ENCODE peak calls at places on chromosomes 5 and 9, in eight cellular contexts. A is progenitor cell of endocrine pancreas, Q is pancreas, Y is foreskin fibroblast, T is IMR-90, O is psoas muscle, N is lung, K is MCF 10A. L is an unnamed sample.

GRCh38 chr5:73482383-73483193 is 15.7 kb upstream of the BTF3 start:
- DNase-seq in A (no peak), Q (no peak), Y (peak; percentile 62), T (peak; percentile 86), O (no peak), N (no peak), K (no peak), L (no peak)

GRCh38 chr5:149113669-149114068 is 27.6 kb upstream of the ABLIM3 start:
- DNase-seq in A (no peak), Q (no peak), Y (peak; percentile 76), T (peak; percentile 84), O (no peak), N (no peak), K (peak; percentile 89), L (no peak)

GRCh38 chr9:95627802-95628201 is 111.0 kb upstream of the PTCH1 start:
- DNase-seq in A (no peak), Q (no peak), Y (no peak), T (no peak), O (no peak), N (no peak), K (peak; percentile 12), L (no peak)

GRCh38 chr5:16025681-16026080 is 153.9 kb downstream of the MARCHF11 start:
- DNase-seq in A (no peak), Q (no peak), Y (no peak), T (no peak), O (no peak), N (no peak), K (no peak), L (no peak)

GRCh38 chr5:73499756-73500155 is 1.5 kb downstream of the BTF3 start:
- DNase-seq in A (no peak), Q (no peak), Y (no peak), T (no peak), O (no peak), N (no peak), K (no peak), L (no peak)

GRCh38 chr9:114232091-114232440 is 76.7 kb downstream of the COL27A1 start:
- DNase-seq in A (no peak), Q (no peak), Y (no peak), T (no peak), O (no peak), N (no peak), K (no peak), L (no peak)

GRCh38 chr9:78879324-78880100 is 582.6 kb downstream of the PSAT1 start:
- DNase-seq in A (no peak), Q (no peak), Y (no peak), T (no peak), O (no peak), N (no peak), K (no peak), L (no peak)

GRCh38 chr9:91207481-91207888 is 154.2 kb downstream of the AUH start:
- DNase-seq in A (no peak), Q (no peak), Y (peak; percentile 57), T (peak; percentile 88), O (no peak), N (no peak), K (no peak), L (no peak)

GRCh38 chr5:168683247-168683926 is 104.2 kb upstream of the PANK3 start:
- DNase-seq in A (no peak), Q (no peak), Y (no peak), T (no peak), O (no peak), N (no peak), K (no peak), L (no peak)

GRCh38 chr5:159805021-159805420 is 111.3 kb upstream of the ADRA1B start:
- DNase-seq in A (no peak), Q (peak; percentile 36), Y (no peak), T (no peak), O (peak; percentile 26), N (no peak), K (no peak), L (no peak)

GRCh38 chr9:10678790-10679189 is 66.0 kb upstream of the PTPRD start:
- DNase-seq in A (no peak), Q (no peak), Y (no peak), T (peak; percentile 4), O (no peak), N (no peak), K (peak; percentile 52), L (no peak)

GRCh38 chr5:54243483-54244080 is 66.8 kb downstream of the ARL15 start:
- DNase-seq in A (peak; percentile 12), Q (no peak), Y (peak; percentile 26), T (peak; percentile 47), O (no peak), N (no peak), K (peak; percentile 57), L (peak; percentile 32)

GRCh38 chr5:72328172-72328571 is 8.0 kb downstream of the PTCD2 start:
- DNase-seq in A (no peak), Q (no peak), Y (peak; percentile 39), T (peak; percentile 21), O (peak; percentile 64), N (no peak), K (peak; percentile 89), L (peak; percentile 77)

GRCh38 chr5:142746532-142746931 is 23.6 kb upstream of the ARHGAP26 start:
- DNase-seq in A (no peak), Q (no peak), Y (no peak), T (no peak), O (no peak), N (no peak), K (no peak), L (no peak)

GRCh38 chr5:142748132-142748531 is 22.0 kb upstream of the ARHGAP26 start:
- DNase-seq in A (no peak), Q (no peak), Y (peak; percentile 54), T (peak; percentile 24), O (no peak), N (no peak), K (no peak), L (no peak)

GRCh38 chr5:142749321-142749720 is 20.9 kb upstream of the ARHGAP26 start:
- DNase-seq in A (no peak), Q (no peak), Y (peak; percentile 56), T (peak; percentile 77), O (no peak), N (no peak), K (peak; percentile 86), L (no peak)

GRCh38 chr5:142747034-142747433 is 23.1 kb upstream of the ARHGAP26 start:
- DNase-seq in A (no peak), Q (no peak), Y (peak; percentile 31), T (peak; percentile 11), O (no peak), N (no peak), K (no peak), L (no peak)

DNA sequence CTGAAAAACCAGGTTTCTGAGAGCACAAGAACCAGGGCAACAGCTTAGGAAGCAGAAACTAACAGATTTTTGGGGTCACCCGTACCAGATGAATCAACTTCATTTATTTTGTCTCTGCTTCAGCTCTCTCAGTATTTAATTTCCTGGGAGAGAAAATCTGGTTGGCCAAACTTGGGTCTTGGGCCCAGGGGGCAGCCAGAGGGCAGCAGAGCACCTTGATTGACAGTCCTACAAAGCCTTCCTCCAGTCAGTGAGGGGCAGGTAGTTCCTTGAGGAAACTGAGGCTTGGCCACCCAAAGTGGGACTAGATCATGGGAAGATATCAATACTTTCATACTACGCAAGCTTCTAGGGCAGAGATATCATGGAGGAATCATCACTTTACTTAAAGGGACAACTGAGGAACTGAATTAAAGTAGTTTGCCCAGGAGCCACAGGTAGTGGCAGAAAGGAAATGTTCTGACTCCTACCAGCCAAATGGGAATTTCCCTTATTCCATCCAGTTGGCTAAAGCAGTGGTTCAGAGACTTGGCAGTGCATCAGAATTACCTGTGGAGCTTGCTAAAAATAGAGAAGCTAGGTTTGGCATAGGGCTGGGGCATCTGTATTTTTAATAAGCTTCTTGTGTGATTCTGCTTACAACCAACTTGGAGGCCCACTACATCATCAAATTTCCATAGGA is 21.5 kb upstream of the ARHGAP26 start:
- DNase-seq in A (no peak), Q (peak; percentile 44), Y (no peak), T (no peak), O (no peak), N (no peak), K (peak; percentile 84), L (no peak)
- TF ChIP-seq CTCF in A (peak; percentile 61), Q (peak; percentile 40), Y (no peak), T (peak; percentile 16), O (peak; percentile 76), N (peak; percentile 48), K (peak; percentile 87), L (peak; percentile 52)

DNA sequence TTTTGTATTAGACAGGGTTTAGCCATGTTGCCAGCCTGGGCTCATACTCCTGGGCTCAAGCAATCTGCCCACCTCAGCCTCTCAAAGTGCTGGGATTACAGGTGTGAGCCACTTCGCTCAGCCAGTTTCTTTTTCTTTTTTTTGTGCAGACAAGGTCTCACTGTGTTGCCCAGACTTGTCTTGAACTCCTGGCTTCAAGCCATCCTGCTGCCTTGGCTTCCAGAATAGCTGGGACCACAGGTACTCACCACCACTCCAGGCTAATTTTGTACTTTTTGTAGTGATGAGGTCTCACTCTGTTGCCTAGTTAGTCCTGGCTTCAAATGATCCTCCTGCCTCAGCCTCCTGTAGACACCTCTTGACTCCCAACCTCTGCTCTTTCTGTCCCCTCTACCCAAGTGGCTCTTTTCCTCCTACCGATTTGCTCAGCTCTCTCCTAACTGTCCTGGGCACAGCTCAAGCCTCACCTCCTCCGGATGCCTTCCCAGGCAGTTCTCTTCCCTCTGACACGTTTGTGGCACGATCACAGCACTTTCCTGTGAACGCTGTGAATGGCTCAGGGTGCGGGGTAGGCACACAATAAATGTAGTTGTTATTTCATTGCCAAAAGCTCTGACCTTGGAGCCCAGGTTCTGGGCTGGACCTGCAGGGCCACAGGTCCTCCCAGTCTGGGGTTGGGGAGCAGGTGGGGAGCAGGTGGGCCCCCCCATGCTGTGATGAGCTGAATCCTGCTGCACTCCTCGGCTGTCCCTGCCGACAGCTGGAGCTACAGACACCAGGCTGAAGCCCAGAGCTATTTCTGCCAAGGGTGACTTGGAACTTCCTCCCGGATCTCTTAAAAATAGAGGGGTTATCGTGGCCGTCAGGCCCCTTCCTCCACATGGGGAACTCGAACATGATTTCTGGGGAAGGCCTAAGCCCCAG is 23.9 kb downstream of the GFI1B start:
- DNase-seq in A (no peak), Q (no peak), Y (no peak), T (no peak), O (no peak), N (no peak), K (peak; percentile 79), L (no peak)
- TF ChIP-seq CTCF in A (no peak), Q (no peak), Y (no peak), T (no peak), O (no peak), N (no peak), K (no peak), L (no peak)

GRCh38 chr5:133635051-133635450 is 22.7 kb upstream of the FSTL4 start:
- DNase-seq in A (no peak), Q (no peak), Y (peak; percentile 14), T (peak; percentile 28), O (no peak), N (no peak), K (peak; percentile 55), L (no peak)
- TF ChIP-seq CTCF in A (no peak), Q (no peak), Y (no peak), T (no peak), O (no peak), N (no peak), K (no peak), L (no peak)

GRCh38 chr5:41707853-41708603 is 162.2 kb downstream of the OXCT1 start:
- DNase-seq in A (no peak), Q (no peak), Y (peak; percentile 32), T (peak; percentile 76), O (no peak), N (no peak), K (peak; percentile 56), L (no peak)
- TF ChIP-seq CTCF in A (no peak), Q (no peak), Y (peak; percentile 72), T (peak; percentile 89), O (peak; percentile 16), N (no peak), K (peak; percentile 54), L (no peak)